ENCODE peak calls at places on chromosome 11, in seven cellular contexts. U is fibroblast of mammary gland; T is stimulated activated CD8-positive, alpha-beta memory T cell treated with anti-CD3 and anti-CD28 coated beads, Interleukin-15, amount 100 ng/mL, for 24 hours; L is mammary epithelial cell; V is endothelial cell; O is CD4-positive, alpha-beta T cell; G is HS-5. P is an unnamed sample.
A peak's percentile ranks its signal among the peaks of the same experiment; 100 is the strongest.

GRCh38 chr11:71093783-71094182 is 158.6 kb downstream of the SHANK2 start:
- DNase-seq in V (no peak), U (no peak), L (no peak), T (no peak), G (no peak), O (no peak), P (no peak)

GRCh38 chr11:78050964-78051831 is 12.5 kb upstream of the THRSP start:
- DNase-seq in L (peak; percentile 81), T (no peak), U (peak; percentile 42), V (no peak), O (no peak), G (peak; percentile 67), P (no peak)

GRCh38 chr11:57499413-57499982 is 16.0 kb downstream of the SLC43A1 start:
- DNase-seq in V (peak; percentile 94), L (peak; percentile 68), U (peak; percentile 86), T (no peak), O (no peak), G (no peak), P (no peak)

GRCh38 chr11:75013051-75013450 is 24.3 kb downstream of the NEU3 start:
- DNase-seq in V (no peak), T (no peak), U (peak; percentile 80), L (no peak), G (no peak), O (no peak), P (no peak)

GRCh38 chr11:83971063-83971462 is 684.9 kb upstream of the CCDC90B start:
- DNase-seq in U (peak; percentile 56), O (no peak), L (peak; percentile 2), G (no peak), V (no peak), T (no peak), P (no peak)

GRCh38 chr11:15289718-15290117 is 175.0 kb downstream of the INSC start:
- DNase-seq in V (no peak), O (no peak), U (no peak), T (no peak), L (no peak), G (no peak), P (no peak)

GRCh38 chr11:123261345-123262106 is 66.5 kb upstream of the CLMP start:
- DNase-seq in L (peak; percentile 71), G (no peak), V (peak; percentile 87), T (peak; percentile 42), U (peak; percentile 73), O (peak; percentile 47), P (no peak)

GRCh38 chr11:45285289-45285828 is 782 bp downstream of the SYT13 start:
- DNase-seq in O (no peak), V (no peak), L (no peak), G (no peak), U (no peak), T (no peak), P (no peak)

GRCh38 chr11:118917488-118918127 is 8.1 kb downstream of the BCL9L start:
- DNase-seq in T (no peak), V (no peak), G (no peak), L (peak; percentile 94), O (no peak), U (peak; percentile 96), P (peak; percentile 81)